ENCODE peak calls at places on chromosomes 4 and X, in nine cellular contexts. C is hepatocyte, P is tibial artery, E is right atrium auricular region, N is heart right ventricle, I is epithelial cell of esophagus, O is SK-N-SH, B is HFFc6, G is neural crest cell. W is an unnamed sample.

GRCh38 chrX:19824603-19825002 is 62.8 kb downstream of the SH3KBP1 start:
- DNase-seq in E (no peak), N (no peak), P (no peak), G (no peak), O (no peak), I (no peak), C (no peak), B (peak; percentile 4), W (peak; percentile 75)

GRCh38 chr4:140300271-140300970 is 73.0 kb upstream of the SCOC start:
- DNase-seq in I (peak; percentile 96), P (no peak), C (peak; percentile 45), O (no peak), N (no peak), B (peak; percentile 66), E (no peak), G (no peak), W (peak; percentile 5)

GRCh38 chrX:71541546-71542022 is 8.7 kb downstream of the OGT start:
- DNase-seq in O (no peak), G (no peak), N (no peak), B (peak; percentile 64), C (no peak), E (no peak), I (peak; percentile 59), P (no peak), W (peak; percentile 44)

GRCh38 chr4:23877758-23878229 is 12.1 kb downstream of the PPARGC1A start:
- DNase-seq in G (no peak), I (no peak), C (peak; percentile 78), O (no peak), B (no peak), P (peak; percentile 42), N (no peak), E (no peak), W (no peak)

GRCh38 chr4:102586002-102586643 is 85.0 kb downstream of the NFKB1 start:
- DNase-seq in P (no peak), C (no peak), B (no peak), N (no peak), G (no peak), O (no peak), I (peak; percentile 38), E (no peak), W (no peak)

GRCh38 chr4:169272265-169272886 is 1.6 kb upstream of the SH3RF1 start:
- DNase-seq in G (no peak), B (peak; percentile 82), O (no peak), E (no peak), P (no peak), N (no peak), C (no peak), I (peak; percentile 61), W (no peak)

GRCh38 chrX:101507986-101508385 is 22.7 kb downstream of the ARMCX4 start:
- DNase-seq in B (no peak), P (no peak), I (peak; percentile 62), N (no peak), G (no peak), O (no peak), E (no peak), C (no peak), W (no peak)

GRCh38 chr4:110982486-110982885 is 359.6 kb upstream of the PITX2 start:
- DNase-seq in C (no peak), N (no peak), E (no peak), G (no peak), O (no peak), I (no peak), P (no peak), B (no peak), W (no peak)

DNA sequence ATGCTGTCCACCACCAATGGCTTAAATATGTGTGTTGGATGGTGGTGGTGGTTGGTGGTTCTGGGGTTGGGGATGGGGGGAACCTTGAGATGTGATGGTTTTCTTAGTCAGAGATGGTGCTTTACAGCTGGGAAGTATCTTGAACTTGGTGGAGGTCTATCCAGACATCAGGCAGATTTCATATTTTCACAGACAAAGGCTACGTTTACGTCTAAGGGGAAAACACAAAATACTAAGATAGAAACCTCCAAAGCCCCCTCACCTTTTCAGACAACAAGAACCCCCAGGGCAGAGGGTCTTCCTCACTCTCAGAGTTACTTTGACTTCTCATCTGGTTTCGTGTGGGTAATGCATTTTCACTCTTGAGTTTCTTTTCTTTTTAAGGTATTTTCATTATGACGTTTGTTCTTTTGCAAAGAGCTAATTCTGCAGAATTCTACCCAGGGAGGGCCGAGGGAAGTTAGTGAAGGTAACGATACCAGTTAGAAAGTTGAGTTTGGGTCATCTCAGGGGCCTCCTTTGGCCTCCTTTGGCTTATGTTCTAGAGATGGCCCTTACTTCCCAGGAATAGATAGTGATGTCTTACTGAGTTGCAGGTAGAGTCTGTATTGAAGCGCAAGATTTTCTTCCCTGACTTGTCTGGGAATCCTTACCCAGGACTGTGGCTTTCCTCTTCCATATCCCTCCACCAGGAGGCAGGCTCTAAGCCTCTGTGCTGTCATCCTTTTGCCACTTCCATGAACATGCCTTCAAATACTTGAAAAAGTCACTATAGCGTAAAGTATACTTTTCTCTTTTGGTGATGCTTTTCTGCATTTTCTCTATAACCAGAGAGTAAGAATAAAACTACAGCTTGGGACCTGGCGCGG is 31.9 kb downstream of the RHOH start:
- DNase-seq in I (peak; percentile 13), E (no peak), P (no peak), C (no peak), G (no peak), N (no peak), O (no peak), B (no peak), W (peak; percentile 74)
- TF ChIP-seq CTCF in I (peak; percentile 32), E (no peak), P (peak; percentile 6), C (peak; percentile 21), G (peak; percentile 49), N (no peak), O (peak; percentile 48), B (peak; percentile 77), W (peak; percentile 70)

GRCh38 chrX:47629419-47630210 is at the start of gene CFP:
- DNase-seq in I (no peak), G (no peak), P (no peak), C (no peak), O (no peak), B (no peak), E (no peak), N (no peak), W (peak; percentile 14)

GRCh38 chrX:47632664-47633063 is 2.9 kb upstream of the CFP start:
- DNase-seq in O (no peak), B (no peak), E (no peak), C (no peak), G (no peak), I (no peak), N (no peak), P (no peak), W (no peak)

GRCh38 chrX:47625365-47625764 is 4.4 kb downstream of the CFP start:
- DNase-seq in P (no peak), G (no peak), O (no peak), C (no peak), E (no peak), I (no peak), B (no peak), N (no peak), W (no peak)

GRCh38 chrX:47631676-47632075 is 1.9 kb upstream of the CFP start:
- DNase-seq in P (no peak), N (no peak), G (no peak), O (no peak), E (no peak), B (no peak), C (no peak), I (no peak), W (no peak)

DNA sequence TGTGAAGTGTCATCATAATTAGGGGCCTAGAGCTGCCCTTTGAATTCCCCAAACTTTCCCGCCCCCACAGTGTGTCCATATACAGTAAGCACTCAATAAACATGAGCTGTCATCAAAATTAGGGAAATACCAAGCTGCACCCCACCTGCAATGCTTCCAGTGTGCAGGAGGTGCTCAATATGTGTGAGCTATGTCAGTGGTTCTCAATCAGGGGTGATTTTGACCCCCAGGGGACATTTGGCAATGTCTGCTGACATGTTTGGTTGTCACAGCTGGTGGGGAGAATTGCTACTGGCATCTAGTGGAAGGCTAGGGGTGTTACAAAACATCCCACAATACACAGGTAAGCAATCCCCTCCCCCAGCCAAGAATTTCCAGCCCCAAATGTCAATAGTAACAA is 750 bp downstream of the CFP start:
- DNase-seq in N (no peak), E (no peak), C (no peak), B (no peak), G (no peak), O (no peak), P (no peak), I (peak; percentile 25), W (peak; percentile 33)
- TF ChIP-seq CTCF in N (no peak), E (no peak), C (no peak), B (no peak), G (no peak), O (no peak), P (no peak), I (peak; percentile 39), W (no peak)

DNA sequence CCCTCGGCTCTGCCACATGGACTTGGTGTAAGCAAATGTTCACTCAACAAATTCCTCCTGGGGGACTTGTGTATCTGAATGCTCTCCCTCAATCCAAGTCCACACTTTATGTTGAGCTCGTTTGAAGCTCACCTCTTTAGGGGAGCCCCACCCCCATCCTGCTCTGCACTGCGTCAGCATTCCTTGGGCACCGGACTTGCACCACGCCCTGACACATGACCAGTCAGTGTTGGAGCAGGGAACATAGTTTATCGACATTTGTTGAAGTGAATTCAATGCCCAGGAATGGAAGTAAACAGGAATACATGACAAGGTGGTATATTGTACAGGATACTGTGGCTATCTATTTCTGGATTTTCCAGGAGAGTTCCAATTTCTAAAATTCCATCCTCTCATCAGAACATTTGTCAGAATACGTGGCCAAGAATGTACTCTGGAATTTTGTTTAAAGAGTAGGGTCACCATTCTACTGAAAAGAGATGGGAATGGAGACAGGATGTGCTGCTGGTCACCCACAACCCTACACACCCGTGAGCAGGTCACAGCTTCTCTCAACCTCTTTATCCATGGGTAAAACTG is 59.9 kb upstream of the LNX1 start:
- DNase-seq in O (no peak), P (no peak), C (peak; percentile 46), B (no peak), E (no peak), I (peak; percentile 35), N (peak; percentile 41), G (no peak), W (no peak)
- TF ChIP-seq CTCF in O (no peak), P (no peak), C (no peak), B (no peak), E (no peak), I (no peak), N (no peak), G (no peak), W (no peak)

GRCh38 chr4:135201081-135201480 is 999.5 kb upstream of the PABPC4L start:
- DNase-seq in O (no peak), P (no peak), B (peak; percentile 55), I (no peak), G (no peak), C (no peak), E (no peak), N (no peak), W (no peak)

GRCh38 chr4:135194477-135194876 is 992.9 kb upstream of the PABPC4L start:
- DNase-seq in C (no peak), E (no peak), P (no peak), G (no peak), O (no peak), N (no peak), B (no peak), I (no peak), W (no peak)

GRCh38 chr4:135192746-135193535 is 991.4 kb upstream of the PABPC4L start:
- DNase-seq in N (no peak), P (no peak), B (peak; percentile 24), C (no peak), I (no peak), O (no peak), G (no peak), E (no peak), W (no peak)

DNA sequence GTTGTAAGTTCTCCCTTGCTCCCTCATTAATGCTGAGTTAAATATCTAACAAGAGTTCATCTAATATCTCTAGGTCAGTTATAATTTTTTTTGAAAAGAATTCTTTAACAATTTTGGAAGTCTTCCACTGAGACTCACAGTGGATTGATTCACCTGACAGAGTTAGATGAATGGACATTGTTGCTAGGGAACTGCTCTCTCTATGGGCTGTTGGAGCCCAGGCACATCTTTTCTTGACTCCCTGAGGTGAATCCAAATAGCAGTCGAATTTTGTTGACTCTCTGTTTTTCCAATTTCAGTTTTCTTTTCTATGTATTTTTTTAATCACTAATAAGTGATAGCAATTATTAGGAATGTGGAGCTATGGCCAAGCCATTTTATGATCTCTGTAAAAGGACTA is 996.1 kb upstream of the PABPC4L start:
- DNase-seq in C (no peak), G (no peak), N (no peak), O (no peak), I (no peak), B (no peak), P (no peak), E (no peak), W (no peak)
- TF ChIP-seq CTCF in C (no peak), G (no peak), N (no peak), O (no peak), I (no peak), B (no peak), P (no peak), E (no peak), W (no peak)